ENCODE peak calls at places on chromosomes 16 and 17, in five cellular contexts. Y is kidney epithelial cell, U is ascending aorta, X is Peyer's patch, P is foreskin fibroblast. B is an unnamed sample.

GRCh38 chr17:78132086-78132676 is 1.6 kb downstream of the TMC8 start:
- DNase-seq in Y (no peak), U (no peak), X (peak; percentile 96), P (no peak), B (no peak)

GRCh38 chr17:34721326-34721725 is 141.9 kb downstream of the TMEM132E start:
- DNase-seq in Y (peak; percentile 4), U (no peak), X (no peak), P (no peak), B (no peak)

GRCh38 chr16:3363793-3364192 is 8.1 kb downstream of the OR2C1 start:
- DNase-seq in Y (no peak), U (no peak), X (no peak), P (no peak), B (no peak)

GRCh38 chr17:31857920-31858646 is 961 bp downstream of the COPRS start:
- DNase-seq in Y (no peak), U (no peak), X (no peak), P (peak; percentile 10), B (peak; percentile 23)

GRCh38 chr16:50696575-50697420 is 3.4 kb downstream of the NOD2 start:
- DNase-seq in Y (no peak), U (peak; percentile 85), X (peak; percentile 93), P (peak; percentile 17), B (peak; percentile 73)

GRCh38 chr16:88768041-88768876 is 16.8 kb downstream of the PIEZO1 start:
- DNase-seq in Y (no peak), U (peak; percentile 77), X (no peak), P (no peak), B (peak; percentile 65)

GRCh38 chr16:28531777-28532744 is 6.7 kb downstream of the NUPR1 start:
- DNase-seq in Y (no peak), U (peak; percentile 86), X (peak; percentile 91), P (no peak), B (peak; percentile 23)

GRCh38 chr17:30188211-30188939 is 47.1 kb downstream of the SLC6A4 start:
- DNase-seq in Y (peak; percentile 38), U (no peak), X (no peak), P (no peak), B (no peak)

GRCh38 chr16:66975302-66975893 is 13.0 kb upstream of the CES4A start:
- DNase-seq in Y (no peak), U (no peak), X (no peak), P (no peak), B (no peak)

GRCh38 chr17:1078831-1079561 is 82.1 kb downstream of the TIMM22 start:
- DNase-seq in Y (no peak), U (no peak), X (no peak), P (no peak), B (no peak)

GRCh38 chr17:69325518-69326301 is 1.2 kb downstream of the ABCA5 start:
- DNase-seq in Y (no peak), U (no peak), X (peak; percentile 80), P (no peak), B (no peak)

GRCh38 chr16:4700380-4700996 is 7.1 kb downstream of the NUDT16L1 start:
- DNase-seq in Y (no peak), U (no peak), X (peak; percentile 51), P (no peak), B (no peak)

GRCh38 chr16:11949527-11949926 is 7.7 kb upstream of the NPIPB2 start:
- DNase-seq in Y (no peak), U (no peak), X (peak; percentile 60), P (peak; percentile 50), B (peak; percentile 60)

GRCh38 chr17:7468290-7468689 is 11.1 kb downstream of the ZBTB4 start:
- DNase-seq in Y (no peak), U (no peak), X (no peak), P (no peak), B (no peak)

GRCh38 chr17:48100591-48101011 is 677 bp downstream of the CBX1 start:
- DNase-seq in Y (no peak), U (peak; percentile 79), X (peak; percentile 53), P (peak; percentile 46), B (peak; percentile 47)

GRCh38 chr16:86751081-86752030 is 173.0 kb downstream of the FOXL1 start:
- DNase-seq in Y (peak; percentile 86), U (peak; percentile 84), X (no peak), P (peak; percentile 85), B (peak; percentile 88)

GRCh38 chr17:67194134-67194533 is 50.9 kb downstream of the HELZ start:
- DNase-seq in Y (peak; percentile 47), U (no peak), X (no peak), P (peak; percentile 7), B (peak; percentile 88)

GRCh38 chr17:55344514-55344997 is 77.1 kb downstream of the MMD start:
- DNase-seq in Y (no peak), U (no peak), X (no peak), P (no peak), B (no peak)

GRCh38 chr16:27450836-27451341 is 48.9 kb downstream of the IL21R start:
- DNase-seq in Y (no peak), U (no peak), X (peak; percentile 71), P (no peak), B (no peak)

GRCh38 chr17:63431939-63432804 is 13.9 kb downstream of the CYB561 start:
- DNase-seq in Y (no peak), U (peak; percentile 54), X (peak; percentile 45), P (peak; percentile 65), B (no peak)

GRCh38 chr17:21125862-21126261 is 902 bp upstream of the DHRS7B start:
- DNase-seq in Y (no peak), U (no peak), X (peak; percentile 66), P (no peak), B (no peak)

GRCh38 chr17:9101356-9101755 is 80.0 kb downstream of the NTN1 start:
- DNase-seq in Y (no peak), U (no peak), X (no peak), P (no peak), B (no peak)

GRCh38 chr16:83393196-83393981 is 414.4 kb upstream of the HSBP1 start:
- DNase-seq in Y (no peak), U (peak; percentile 81), X (no peak), P (peak; percentile 19), B (peak; percentile 64)

GRCh38 chr16:53726625-53727024 is 22.7 kb downstream of the FTO start:
- DNase-seq in Y (peak; percentile 70), U (no peak), X (no peak), P (no peak), B (no peak)

GRCh38 chr17:13921841-13922776 is 147.2 kb upstream of the COX10 start:
- DNase-seq in Y (no peak), U (no peak), X (no peak), P (no peak), B (no peak)

GRCh38 chr17:73698966-73699365 is 54.7 kb upstream of the SDK2 start:
- DNase-seq in Y (no peak), U (no peak), X (no peak), P (no peak), B (no peak)

GRCh38 chr17:21679256-21680146 is 12.8 kb upstream of the KCNJ18 start:
- DNase-seq in Y (no peak), U (peak; percentile 59), X (peak; percentile 42), P (no peak), B (no peak)

GRCh38 chr16:47833771-47834170 is 322.0 kb downstream of the ABCC12 start:
- DNase-seq in Y (no peak), U (no peak), X (no peak), P (no peak), B (no peak)

GRCh38 chr17:10197721-10198508 is 491 bp downstream of the GAS7 start:
- DNase-seq in Y (no peak), U (no peak), X (no peak), P (no peak), B (no peak)

GRCh38 chr17:57697891-57698708 is 47.0 kb downstream of the CCDC182 start:
- DNase-seq in Y (no peak), U (no peak), X (no peak), P (no peak), B (no peak)

DNA sequence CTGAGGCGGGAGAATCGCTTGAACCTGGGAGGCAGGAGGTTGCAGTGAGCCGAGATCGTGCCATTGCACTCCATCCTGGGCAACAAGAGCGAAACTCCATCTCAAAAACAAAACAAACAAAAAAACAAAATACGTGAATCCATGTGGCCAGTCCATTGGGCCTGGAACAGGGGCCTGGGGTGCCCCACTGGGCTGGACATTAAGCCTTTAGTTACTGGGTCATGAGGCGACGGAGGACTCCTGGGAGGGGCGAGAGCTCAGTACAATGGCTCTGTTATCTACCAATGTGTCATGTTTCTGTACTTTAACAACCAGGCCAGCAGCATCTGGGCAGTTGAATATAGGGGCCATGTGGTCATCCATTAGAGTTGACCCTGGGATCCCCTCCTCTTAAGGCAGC is 18.9 kb upstream of the CLEC18A start:
- DNase-seq in Y (no peak), U (no peak), X (no peak), P (no peak), B (no peak)
- H3K4me3 ChIP-seq in Y (no peak overlapping the region), U (no peak overlapping the region), X (no peak overlapping the region), P (no peak overlapping the region), B (no peak overlapping the region)

GRCh38 chr16:894136-894535 is 76.6 kb downstream of the LMF1 start:
- DNase-seq in Y (no peak), U (no peak), X (no peak), P (no peak), B (no peak)

GRCh38 chr16:896261-897199 is 74.3 kb downstream of the LMF1 start:
- DNase-seq in Y (no peak), U (no peak), X (no peak), P (no peak), B (no peak)

GRCh38 chr16:893360-893759 is 77.4 kb downstream of the LMF1 start:
- DNase-seq in Y (no peak), U (no peak), X (no peak), P (no peak), B (no peak)

GRCh38 chr16:895371-895770 is 75.4 kb downstream of the LMF1 start:
- DNase-seq in Y (no peak), U (no peak), X (no peak), P (no peak), B (no peak)

DNA sequence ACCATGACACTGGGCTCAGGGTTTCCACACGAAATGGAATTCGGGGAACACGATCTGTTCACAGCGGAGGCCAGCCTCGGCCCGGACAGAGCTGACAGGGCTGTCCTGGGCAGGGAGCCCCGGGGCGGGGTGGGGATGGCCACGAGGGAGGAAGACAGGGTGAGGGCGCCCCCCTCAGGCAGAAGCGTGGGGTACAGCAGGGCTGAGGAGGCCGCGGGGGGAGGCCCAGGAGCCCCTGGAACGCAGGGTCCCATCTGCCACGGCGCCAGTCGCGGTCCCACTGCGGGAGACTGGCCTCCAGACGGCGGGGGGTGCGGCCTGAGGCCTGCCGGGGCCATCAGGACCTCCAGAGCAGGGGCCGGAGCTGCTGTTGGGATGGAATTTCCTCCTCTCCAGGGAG is 75.9 kb downstream of the LMF1 start:
- DNase-seq in Y (no peak), U (no peak), X (no peak), P (no peak), B (no peak)
- TF ChIP-seq CTCF in Y (no peak), U (no peak), X (no peak), P (no peak), B (no peak)

DNA sequence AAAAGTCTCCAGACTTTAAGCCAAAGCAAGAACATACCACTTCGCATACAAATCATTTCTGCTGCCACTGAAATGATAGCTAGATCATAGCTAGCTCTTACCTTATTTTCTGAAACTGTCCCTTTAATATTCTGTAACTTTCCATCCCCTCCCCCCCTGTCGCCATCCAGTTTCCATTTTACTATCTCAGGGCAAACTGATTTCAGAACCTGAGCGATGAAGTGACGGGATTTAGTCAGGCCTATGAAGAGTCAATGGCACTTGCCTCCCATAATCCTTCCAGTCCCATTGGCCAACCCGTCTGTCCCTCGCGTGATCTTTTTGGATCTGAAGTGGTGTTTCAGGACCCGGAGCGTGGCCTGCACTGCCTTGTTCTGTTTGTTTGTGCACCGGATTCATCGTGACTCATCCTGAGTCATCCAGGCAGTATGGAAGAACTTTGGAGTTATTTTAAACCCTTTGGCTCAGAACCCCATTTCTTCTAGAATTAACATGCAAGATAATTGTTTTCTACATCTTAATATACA is 199.8 kb upstream of the CHMP6 start:
- DNase-seq in Y (peak; percentile 82), U (peak; percentile 90), X (peak; percentile 81), P (peak; percentile 99), B (peak; percentile 93)
- H3K4me3 ChIP-seq in Y (no peak overlapping the region), U (no peak overlapping the region), X (no peak overlapping the region), P (no peak overlapping the region), B (no peak overlapping the region)

GRCh38 chr17:42050360-42051012 is at the start of gene C17orf113:
- DNase-seq in Y (no peak), U (peak; percentile 69), X (peak; percentile 78), P (peak; percentile 21), B (peak; percentile 21)
- TF ChIP-seq CTCF in Y (no peak), U (no peak), X (peak; percentile 33), P (peak; percentile 12), B (no peak)

B was measured in AG10803.